ENCODE peak calls at places on chromosome 18, in nine cellular contexts. L is SJSA1; S is mesendoderm; P is SW480; V is left ventricle myocardium superior; W is stimulated activated CD8-positive, alpha-beta memory T cell treated with anti-CD3 and anti-CD28 coated beads, Interleukin-4, amount 100 ng/mL, for 4 hours; Q is activated CD4-positive, alpha-beta T cell treated with anti-CD3 and anti-CD28 coated beads, Interleukin-2, amount 50 U/mL, for 24 hours; J is ELF-1; U is GM06990. Y is an unnamed sample.

GRCh38 chr18:21706386-21706865 is 1.9 kb upstream of the ABHD3 start:
- DNase-seq in L (no peak), S (no peak), P (no peak), V (peak), W (no peak), Q (no peak), J (no peak), U (no peak), Y (no peak)

GRCh38 chr18:2716394-2717326 is 61.1 kb downstream of the SMCHD1 start:
- DNase-seq in L (no peak), S (no peak), P (no peak), V (peak), W (no peak), Q (no peak), J (no peak), U (no peak), Y (no peak)

GRCh38 chr18:63237911-63238710 is 81.5 kb downstream of the BCL2 start:
- DNase-seq in L (peak), S (peak), P (peak), V (peak), W (no peak), Q (no peak), J (peak), U (no peak), Y (peak)

GRCh38 chr18:68436485-68436884 is 278.4 kb downstream of the TMX3 start:
- DNase-seq in L (no peak), S (no peak), P (no peak), V (no peak), W (no peak), Q (no peak), J (no peak), U (no peak), Y (no peak)

GRCh38 chr18:32902566-32903330 is 129.9 kb upstream of the KLHL14 start:
- DNase-seq in L (no peak), S (no peak), P (no peak), V (no peak), W (no peak), Q (no peak), J (no peak), U (no peak), Y (no peak)

GRCh38 chr18:2207294-2207693 is 364.0 kb downstream of the METTL4 start:
- DNase-seq in L (no peak), S (no peak), P (no peak), V (no peak), W (no peak), Q (no peak), J (no peak), U (no peak), Y (no peak)

GRCh38 chr18:33584845-33585775 is 7.1 kb downstream of the ASXL3 start:
- DNase-seq in L (no peak), S (peak), P (no peak), V (no peak), W (no peak), Q (no peak), J (peak), U (no peak), Y (no peak)

GRCh38 chr18:50573679-50574078 is 13.8 kb downstream of the MAPK4 start:
- DNase-seq in L (no peak), S (no peak), P (no peak), V (no peak), W (no peak), Q (no peak), J (no peak), U (no peak), Y (no peak)

GRCh38 chr18:63267990-63268721 is 51.4 kb downstream of the BCL2 start:
- DNase-seq in L (no peak), S (no peak), P (no peak), V (no peak), W (no peak), Q (no peak), J (no peak), U (no peak), Y (no peak)

GRCh38 chr18:35730738-35731370 is 149.3 kb downstream of the GALNT1 start:
- DNase-seq in L (no peak), S (no peak), P (no peak), V (peak), W (no peak), Q (no peak), J (no peak), U (no peak), Y (no peak)

GRCh38 chr18:22488554-22488953 is 70.8 kb upstream of the CTAGE1 start:
- DNase-seq in L (no peak), S (no peak), P (no peak), V (peak), W (no peak), Q (no peak), J (no peak), U (no peak), Y (no peak)

GRCh38 chr18:70422061-70422965 is 133.5 kb downstream of the SOCS6 start:
- DNase-seq in L (peak), S (peak), P (peak), V (peak), W (no peak), Q (no peak), J (peak), U (no peak), Y (no peak)

GRCh38 chr18:49863769-49864615 is 50.7 kb upstream of the ACAA2 start:
- DNase-seq in L (peak), S (no peak), P (no peak), V (no peak), W (no peak), Q (no peak), J (no peak), U (no peak), Y (no peak)

GRCh38 chr18:32337347-32337746 is 133.3 kb downstream of the GAREM1 start:
- DNase-seq in L (no peak), S (no peak), P (no peak), V (no peak), W (no peak), Q (no peak), J (no peak), U (no peak), Y (no peak)

GRCh38 chr18:74806700-74807416 is 209.2 kb downstream of the ZNF407 start:
- DNase-seq in L (peak), S (peak), P (peak), V (no peak), W (no peak), Q (no peak), J (no peak), U (peak), Y (no peak)

GRCh38 chr18:32405588-32405987 is 65.1 kb downstream of the GAREM1 start:
- DNase-seq in L (no peak), S (no peak), P (no peak), V (no peak), W (no peak), Q (no peak), J (no peak), U (no peak), Y (no peak)

GRCh38 chr18:12742453-12742852 is 39.6 kb downstream of the PSMG2 start:
- DNase-seq in L (peak), S (no peak), P (no peak), V (no peak), W (no peak), Q (no peak), J (no peak), U (no peak), Y (no peak)

GRCh38 chr18:45110577-45111506 is 430.2 kb downstream of the SETBP1 start:
- DNase-seq in L (no peak), S (no peak), P (no peak), V (peak), W (no peak), Q (no peak), J (no peak), U (no peak), Y (no peak)

GRCh38 chr18:2889761-2890192 is 43.0 kb downstream of the EMILIN2 start:
- DNase-seq in L (no peak), S (peak), P (peak), V (no peak), W (no peak), Q (no peak), J (no peak), U (no peak), Y (no peak)

GRCh38 chr18:75524852-75525251 is 97.3 kb upstream of the SMIM21 start:
- DNase-seq in L (no peak), S (no peak), P (no peak), V (no peak), W (no peak), Q (no peak), J (no peak), U (no peak), Y (peak)

GRCh38 chr18:58392336-58393000 is 236.4 kb downstream of the ALPK2 start:
- DNase-seq in L (no peak), S (peak), P (no peak), V (no peak), W (no peak), Q (no peak), J (peak), U (no peak), Y (no peak)

GRCh38 chr18:79403723-79404566 is 8.2 kb downstream of the NFATC1 start:
- DNase-seq in L (no peak), S (no peak), P (no peak), V (peak), W (no peak), Q (no peak), J (no peak), U (no peak), Y (no peak)

GRCh38 chr18:48929951-48930713 is 20.6 kb downstream of the SMAD7 start:
- DNase-seq in L (peak), S (peak), P (peak), V (peak), W (no peak), Q (no peak), J (peak), U (no peak), Y (no peak)

GRCh38 chr18:31624892-31625640 is 33.4 kb downstream of the TTR start:
- DNase-seq in L (no peak), S (no peak), P (no peak), V (no peak), W (no peak), Q (no peak), J (no peak), U (no peak), Y (no peak)

GRCh38 chr18:63963610-63964256 is 6.1 kb upstream of the SERPINB8 start:
- DNase-seq in L (peak), S (peak), P (peak), V (no peak), W (no peak), Q (peak), J (peak), U (no peak), Y (no peak)

GRCh38 chr18:28736951-28737350 is 560.0 kb upstream of the CDH2 start:
- DNase-seq in L (no peak), S (no peak), P (no peak), V (no peak), W (no peak), Q (no peak), J (no peak), U (no peak), Y (no peak)

GRCh38 chr18:21833619-21834300 is 93.2 kb downstream of the MIB1 start:
- DNase-seq in L (no peak), S (no peak), P (no peak), V (no peak), W (no peak), Q (no peak), J (no peak), U (no peak), Y (no peak)

GRCh38 chr18:34942975-34943374 is 98.2 kb upstream of the MAPRE2 start:
- DNase-seq in L (no peak), S (peak), P (no peak), V (no peak), W (no peak), Q (no peak), J (no peak), U (no peak), Y (no peak)

GRCh38 chr18:3037423-3037915 is 24.5 kb upstream of the LPIN2 start:
- DNase-seq in L (peak), S (peak), P (peak), V (no peak), W (no peak), Q (no peak), J (no peak), U (peak), Y (no peak)

GRCh38 chr18:67608909-67609308 is 92.4 kb upstream of the DSEL start:
- DNase-seq in L (peak), S (no peak), P (no peak), V (no peak), W (no peak), Q (no peak), J (no peak), U (no peak), Y (no peak)

GRCh38 chr18:60664736-60665135 is 292.2 kb upstream of the MC4R start:
- DNase-seq in L (no peak), S (no peak), P (no peak), V (no peak), W (no peak), Q (no peak), J (no peak), U (no peak), Y (no peak)

GRCh38 chr18:57803119-57803969 is at the start of gene ATP8B1:
- DNase-seq in L (peak), S (peak), P (peak), V (peak), W (no peak), Q (no peak), J (peak), U (peak), Y (peak)

GRCh38 chr18:3405713-3406112 is 44.3 kb upstream of the TGIF1 start:
- DNase-seq in L (no peak), S (no peak), P (no peak), V (no peak), W (no peak), Q (no peak), J (no peak), U (no peak), Y (no peak)

GRCh38 chr18:41938445-41938844 is 16.6 kb upstream of the PIK3C3 start:
- DNase-seq in L (peak), S (peak), P (no peak), V (no peak), W (no peak), Q (no peak), J (no peak), U (no peak), Y (no peak)

GRCh38 chr18:77209587-77209986 is 40.1 kb upstream of the GALR1 start:
- DNase-seq in L (peak), S (no peak), P (no peak), V (no peak), W (no peak), Q (no peak), J (no peak), U (no peak), Y (no peak)

GRCh38 chr18:28961669-28962228 is 784.8 kb upstream of the CDH2 start:
- DNase-seq in L (peak), S (peak), P (no peak), V (no peak), W (no peak), Q (no peak), J (peak), U (no peak), Y (peak)